ENCODE peak calls at places on chromosome 18, in five cellular contexts. One of them, this sample, is unnamed. For H3K4me1, the result is how much of the 10 kb centered on the place peaks cover.

GRCh38 chr18:36871801-36872200 is 42.9 kb downstream of the KIAA1328 start:
- DNase-seq in adipocyte: no peak
- DNase-seq in BE2C: no peak
- DNase-seq in uterus: no peak
- DNase-seq in neural progenitor cell: no peak
- DNase-seq in this sample: no peak

GRCh38 chr18:47754311-47755101 is 176.0 kb downstream of the SMAD2 start:
- DNase-seq in uterus: no peak
- DNase-seq in BE2C: peak
- DNase-seq in neural progenitor cell: peak
- DNase-seq in adipocyte: peak
- DNase-seq in this sample: peak

GRCh38 chr18:43277164-43277600 is at the start of gene SYT4:
- DNase-seq in neural progenitor cell: peak
- DNase-seq in adipocyte: peak
- DNase-seq in uterus: no peak
- DNase-seq in BE2C: peak
- DNase-seq in this sample: peak

GRCh38 chr18:69968073-69968472 is 20.4 kb upstream of the CD226 start:
- DNase-seq in neural progenitor cell: no peak
- DNase-seq in BE2C: peak
- DNase-seq in uterus: no peak
- DNase-seq in adipocyte: no peak
- DNase-seq in this sample: no peak

GRCh38 chr18:3097082-3097481 is 84.1 kb upstream of the LPIN2 start:
- DNase-seq in uterus: no peak
- DNase-seq in neural progenitor cell: no peak
- DNase-seq in BE2C: no peak
- DNase-seq in adipocyte: no peak
- DNase-seq in this sample: no peak

GRCh38 chr18:61582205-61582710 is 249.0 kb downstream of the CDH20 start:
- DNase-seq in adipocyte: no peak
- DNase-seq in uterus: no peak
- DNase-seq in neural progenitor cell: no peak
- DNase-seq in BE2C: no peak
- DNase-seq in this sample: peak

GRCh38 chr18:56168049-56168781 is 470.2 kb downstream of the TXNL1 start:
- DNase-seq in neural progenitor cell: peak
- DNase-seq in BE2C: no peak
- DNase-seq in uterus: no peak
- DNase-seq in adipocyte: peak
- DNase-seq in this sample: peak

GRCh38 chr18:73461780-73462059 is 593.9 kb upstream of the NETO1 start:
- DNase-seq in adipocyte: no peak
- DNase-seq in uterus: no peak
- DNase-seq in neural progenitor cell: no peak
- DNase-seq in BE2C: no peak
- DNase-seq in this sample: peak

GRCh38 chr18:48792611-48793368 is 158.0 kb downstream of the SMAD7 start:
- DNase-seq in neural progenitor cell: no peak
- DNase-seq in uterus: no peak
- DNase-seq in adipocyte: no peak
- DNase-seq in BE2C: no peak
- DNase-seq in this sample: no peak

GRCh38 chr18:47260924-47261701 is 9.7 kb upstream of the SKOR2 start:
- DNase-seq in adipocyte: no peak
- DNase-seq in BE2C: no peak
- DNase-seq in uterus: no peak
- DNase-seq in neural progenitor cell: peak
- DNase-seq in this sample: no peak

GRCh38 chr18:56083097-56083865 is 495.3 kb upstream of the TCF4 start:
- DNase-seq in neural progenitor cell: peak
- DNase-seq in BE2C: peak
- DNase-seq in adipocyte: no peak
- DNase-seq in uterus: peak
- DNase-seq in this sample: peak

GRCh38 chr18:903703-904102 is 968 bp upstream of the ADCYAP1 start:
- DNase-seq in adipocyte: peak
- DNase-seq in neural progenitor cell: peak
- DNase-seq in uterus: no peak
- DNase-seq in BE2C: peak
- DNase-seq in this sample: peak

GRCh38 chr18:13566941-13567762 is 159.2 kb downstream of the FAM210A start:
- DNase-seq in uterus: no peak
- DNase-seq in adipocyte: no peak
- DNase-seq in BE2C: no peak
- DNase-seq in neural progenitor cell: no peak
- DNase-seq in this sample: peak

GRCh38 chr18:58668211-58668610 is 3.1 kb upstream of the MALT1 start:
- DNase-seq in BE2C: no peak
- DNase-seq in adipocyte: no peak
- DNase-seq in uterus: no peak
- DNase-seq in neural progenitor cell: no peak
- DNase-seq in this sample: peak

GRCh38 chr18:58671122-58671940 is at the start of gene MALT1:
- DNase-seq in adipocyte: peak
- DNase-seq in uterus: peak
- DNase-seq in neural progenitor cell: peak
- DNase-seq in BE2C: peak
- DNase-seq in this sample: peak

GRCh38 chr18:58668897-58669296 is 2.4 kb upstream of the MALT1 start:
- DNase-seq in BE2C: no peak
- DNase-seq in uterus: no peak
- DNase-seq in adipocyte: peak
- DNase-seq in neural progenitor cell: no peak
- DNase-seq in this sample: peak

GRCh38 chr18:58670561-58671121 is 624 bp upstream of the MALT1 start:
- DNase-seq in uterus: no peak
- DNase-seq in adipocyte: no peak
- DNase-seq in BE2C: no peak
- DNase-seq in neural progenitor cell: peak
- DNase-seq in this sample: no peak

DNA sequence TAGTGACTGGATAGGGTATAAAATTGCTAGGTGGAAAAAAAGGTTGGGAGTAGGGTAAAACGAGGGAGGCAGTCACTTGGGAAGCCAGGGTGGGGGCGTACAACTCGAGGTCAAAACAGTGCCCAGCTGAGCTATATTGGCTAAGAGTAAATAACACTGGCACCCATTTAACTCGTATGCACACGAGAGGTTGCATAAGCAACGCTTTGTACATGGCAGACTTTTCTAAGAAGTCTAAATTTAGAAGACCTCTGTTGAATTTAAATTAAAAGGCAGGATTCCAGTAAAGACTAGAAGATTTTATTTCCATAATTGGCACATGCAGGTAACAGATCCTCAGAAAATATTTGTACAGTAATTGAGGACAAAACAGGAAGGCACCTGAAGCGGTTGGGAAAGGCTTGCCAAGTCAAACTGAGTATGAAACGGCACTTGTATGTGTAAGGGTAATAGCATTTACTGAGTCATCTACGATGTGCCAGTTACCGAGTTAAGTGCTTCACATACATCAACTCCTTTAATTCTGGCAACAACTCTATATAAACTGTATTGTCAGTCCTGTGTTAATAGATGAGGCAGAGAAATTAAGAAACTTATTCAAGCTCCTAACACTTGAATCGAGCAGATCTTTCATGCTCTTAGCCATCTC is 1.4 kb upstream of the MALT1 start:
- DNase-seq in uterus: no peak
- DNase-seq in neural progenitor cell: no peak
- DNase-seq in adipocyte: peak
- DNase-seq in BE2C: no peak
- DNase-seq in this sample: peak
- H3K4me3 ChIP-seq in uterus: no peak
- H3K4me3 ChIP-seq in neural progenitor cell: peak
- H3K4me3 ChIP-seq in adipocyte: no peak
- H3K4me3 ChIP-seq in BE2C: no peak
- H3K4me3 ChIP-seq in this sample: peak

GRCh38 chr18:44793186-44793585 is 112.5 kb downstream of the SETBP1 start:
- DNase-seq in adipocyte: no peak
- DNase-seq in uterus: no peak
- DNase-seq in neural progenitor cell: no peak
- DNase-seq in BE2C: peak
- DNase-seq in this sample: no peak
- H3K4me1 ChIP-seq in adipocyte: under half
- H3K4me1 ChIP-seq in uterus: under half
- H3K4me1 ChIP-seq in neural progenitor cell: under half
- H3K4me1 ChIP-seq in BE2C: under half
- H3K4me1 ChIP-seq in this sample: under half

GRCh38 chr18:76558881-76559667 is 64.0 kb upstream of the ZNF516 start:
- DNase-seq in uterus: no peak
- DNase-seq in BE2C: no peak
- DNase-seq in adipocyte: peak
- DNase-seq in neural progenitor cell: no peak
- DNase-seq in this sample: peak
- H3K4me3 ChIP-seq in uterus: no peak
- H3K4me3 ChIP-seq in BE2C: no peak
- H3K4me3 ChIP-seq in adipocyte: no peak
- H3K4me3 ChIP-seq in neural progenitor cell: no peak
- H3K4me3 ChIP-seq in this sample: no peak

GRCh38 chr18:35042389-35043066 is 1.3 kb downstream of the MAPRE2 start:
- DNase-seq in BE2C: no peak
- DNase-seq in adipocyte: no peak
- DNase-seq in neural progenitor cell: no peak
- DNase-seq in uterus: no peak
- DNase-seq in this sample: peak
- H3K4me1 ChIP-seq in BE2C: under half
- H3K4me1 ChIP-seq in adipocyte: under half
- H3K4me1 ChIP-seq in neural progenitor cell: under half
- H3K4me1 ChIP-seq in uterus: under half
- H3K4me1 ChIP-seq in this sample: under half

DNA sequence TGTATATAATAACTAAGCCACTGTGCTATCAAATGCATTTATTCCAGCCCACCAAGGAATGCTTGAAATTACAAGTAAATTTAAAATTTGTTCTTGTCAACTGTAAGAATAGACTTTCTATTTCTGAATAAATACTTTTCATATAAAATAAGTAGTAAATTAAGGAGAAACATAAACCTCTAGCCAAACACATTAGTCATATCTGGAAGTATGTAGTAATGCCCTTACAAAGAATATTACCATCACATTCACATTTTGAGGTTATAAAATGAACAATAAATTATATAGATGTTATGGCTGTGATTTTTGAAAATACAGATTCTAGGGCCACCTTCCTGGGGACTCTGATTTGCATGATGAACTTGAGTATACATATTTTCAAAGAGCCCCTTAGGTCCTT is 54.7 kb downstream of the SERPINB7 start:
- DNase-seq in uterus: no peak
- DNase-seq in neural progenitor cell: no peak
- DNase-seq in BE2C: no peak
- DNase-seq in adipocyte: peak
- DNase-seq in this sample: peak
- H3K4me3 ChIP-seq in uterus: no peak
- H3K4me3 ChIP-seq in neural progenitor cell: no peak
- H3K4me3 ChIP-seq in BE2C: no peak
- H3K4me3 ChIP-seq in adipocyte: no peak
- H3K4me3 ChIP-seq in this sample: no peak

GRCh38 chr18:32764611-32765244 is 8.1 kb downstream of the KLHL14 start:
- DNase-seq in neural progenitor cell: no peak
- DNase-seq in adipocyte: no peak
- DNase-seq in uterus: no peak
- DNase-seq in BE2C: no peak
- DNase-seq in this sample: no peak

GRCh38 chr18:32759768-32760167 is 13.1 kb downstream of the KLHL14 start:
- DNase-seq in BE2C: no peak
- DNase-seq in adipocyte: no peak
- DNase-seq in uterus: no peak
- DNase-seq in neural progenitor cell: no peak
- DNase-seq in this sample: no peak

GRCh38 chr18:32761231-32761785 is 11.5 kb downstream of the KLHL14 start:
- DNase-seq in BE2C: no peak
- DNase-seq in neural progenitor cell: no peak
- DNase-seq in adipocyte: no peak
- DNase-seq in uterus: no peak
- DNase-seq in this sample: no peak

GRCh38 chr18:32763306-32763705 is 9.5 kb downstream of the KLHL14 start:
- DNase-seq in adipocyte: no peak
- DNase-seq in uterus: no peak
- DNase-seq in BE2C: no peak
- DNase-seq in neural progenitor cell: no peak
- DNase-seq in this sample: no peak

DNA sequence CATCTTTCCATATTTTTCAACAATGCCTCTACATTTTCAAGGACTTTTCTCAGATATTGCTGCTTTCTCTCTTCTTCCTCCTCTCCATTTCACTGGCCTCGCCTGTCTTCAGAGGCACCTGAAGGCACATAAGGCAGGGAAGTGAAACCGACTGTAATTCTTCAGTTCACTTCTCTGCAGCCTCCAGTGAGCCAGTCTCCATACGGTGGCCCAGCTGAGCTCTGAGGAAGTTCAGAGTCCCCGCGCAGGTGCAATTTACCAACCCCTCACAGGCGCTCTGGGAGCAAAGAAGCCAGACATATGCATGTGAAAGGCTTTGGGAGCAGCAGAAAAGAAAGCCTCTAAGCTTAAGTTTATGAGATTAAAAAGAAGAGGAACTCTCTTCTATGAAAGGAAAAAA is 12.4 kb downstream of the KLHL14 start:
- DNase-seq in BE2C: no peak
- DNase-seq in uterus: no peak
- DNase-seq in adipocyte: no peak
- DNase-seq in neural progenitor cell: peak
- DNase-seq in this sample: no peak
- H3K4me1 ChIP-seq in BE2C: under half
- H3K4me1 ChIP-seq in uterus: under half
- H3K4me1 ChIP-seq in adipocyte: under half
- H3K4me1 ChIP-seq in neural progenitor cell: under half
- H3K4me1 ChIP-seq in this sample: under half